ENCODE peak calls at places on chromosomes 3 and 15, in six cellular contexts. X is foreskin fibroblast, A is ecto neural progenitor cell, V is AG10803, D is ovary, N is EL. W is an unnamed sample.

GRCh38 chr3:83523470-83524073 is 1435.2 kb upstream of the CADM2 start:
- DNase-seq in X (peak), A (peak), V (peak), D (no peak), N (no peak), W (peak)

GRCh38 chr15:81108427-81108826 is 25.6 kb upstream of the CFAP161 start:
- DNase-seq in X (no peak), A (no peak), V (no peak), D (no peak), N (no peak), W (no peak)

GRCh38 chr3:117633207-117633606 is 923.6 kb downstream of the TUSC7 start:
- DNase-seq in X (no peak), A (no peak), V (no peak), D (no peak), N (no peak), W (no peak)

GRCh38 chr3:158652463-158652862 is 8.1 kb downstream of the GFM1 start:
- DNase-seq in X (no peak), A (no peak), V (no peak), D (no peak), N (no peak), W (no peak)

GRCh38 chr3:148902173-148902791 is 37.2 kb downstream of the CPA3 start:
- DNase-seq in X (peak), A (no peak), V (peak), D (no peak), N (peak), W (peak)

GRCh38 chr3:182139627-182140357 is 428.1 kb downstream of the SOX2 start:
- DNase-seq in X (no peak), A (no peak), V (no peak), D (no peak), N (no peak), W (no peak)

GRCh38 chr3:144104679-144105078 is 133.1 kb downstream of the DIPK2A start:
- DNase-seq in X (no peak), A (no peak), V (no peak), D (no peak), N (no peak), W (no peak)

GRCh38 chr3:120762575-120762974 is 20.0 kb downstream of the GTF2E1 start:
- DNase-seq in X (no peak), A (no peak), V (no peak), D (no peak), N (peak), W (no peak)

GRCh38 chr3:128858167-128858566 is 21.3 kb upstream of the ACAD9 start:
- DNase-seq in X (peak), A (no peak), V (no peak), D (no peak), N (peak), W (no peak)

GRCh38 chr3:72444642-72445223 is 403.5 kb downstream of the SHQ1 start:
- DNase-seq in X (no peak), A (no peak), V (no peak), D (no peak), N (no peak), W (no peak)

GRCh38 chr15:36347272-36347864 is 232.1 kb upstream of the CDIN1 start:
- DNase-seq in X (no peak), A (no peak), V (no peak), D (no peak), N (no peak), W (no peak)

GRCh38 chr3:62467936-62468722 is 94.8 kb upstream of the FEZF2 start:
- DNase-seq in X (no peak), A (no peak), V (no peak), D (no peak), N (no peak), W (no peak)

GRCh38 chr3:143263844-143264243 is 144.3 kb downstream of the CHST2 start:
- DNase-seq in X (no peak), A (no peak), V (no peak), D (no peak), N (no peak), W (no peak)

W was measured in hepatic stellate cell.